ENCODE peak calls at places on chromosome 22, in four cellular contexts. B, W, O and N are unnamed samples.
A peak's percentile ranks its signal among the peaks of the same experiment; 100 is the strongest.

GRCh38 chr22:35419756-35420155 is 19.8 kb downstream of the MCM5 start:
- DNase-seq in O (no peak), B (no peak), W (no peak), N (no peak)

GRCh38 chr22:37904572-37905533 is 1.2 kb upstream of the MICALL1 start:
- DNase-seq in W (peak; percentile 67), O (no peak), B (peak; percentile 58), N (peak; percentile 66)

GRCh38 chr22:38243007-38243775 is 29.6 kb downstream of the TMEM184B start:
- DNase-seq in W (no peak), O (no peak), B (peak; percentile 74), N (no peak)

GRCh38 chr22:28883917-28884753 is 763 bp downstream of the ZNRF3 start:
- DNase-seq in W (peak; percentile 79), O (no peak), B (no peak), N (peak; percentile 55)

GRCh38 chr22:36725366-36726006 is 21.9 kb upstream of the CACNG2 start:
- DNase-seq in W (no peak), O (no peak), B (no peak), N (no peak)

GRCh38 chr22:40484906-40485660 is 114.7 kb downstream of the SGSM3 start:
- DNase-seq in O (no peak), W (no peak), B (no peak), N (no peak)

GRCh38 chr22:42444060-42444904 is 12.1 kb upstream of the NFAM1 start:
- DNase-seq in B (peak; percentile 34), W (peak; percentile 97), O (peak; percentile 73), N (peak; percentile 85)

GRCh38 chr22:41401781-41402648 is 20.3 kb downstream of the TEF start:
- DNase-seq in W (no peak), B (peak; percentile 70), O (no peak), N (no peak)

GRCh38 chr22:26555478-26555877 is 34.5 kb downstream of the TPST2 start:
- DNase-seq in W (no peak), B (no peak), O (no peak), N (no peak)

GRCh38 chr22:37499789-37500188 is 13.6 kb upstream of the MFNG start:
- DNase-seq in O (no peak), W (no peak), B (no peak), N (no peak)

GRCh38 chr22:37157516-37158289 is 8.0 kb upstream of the IL2RB start:
- DNase-seq in B (no peak), W (no peak), O (no peak), N (no peak)

GRCh38 chr22:33112606-33113005 is 54.4 kb upstream of the SYN3 start:
- DNase-seq in W (no peak), B (no peak), O (peak; percentile 35), N (no peak)

GRCh38 chr22:42356547-42356946 is 75.7 kb downstream of the NFAM1 start:
- DNase-seq in B (no peak), W (no peak), O (peak; percentile 31), N (no peak)

GRCh38 chr22:27992294-27993165 is 73.5 kb upstream of the PITPNB start:
- DNase-seq in W (no peak), B (no peak), O (no peak), N (no peak)

GRCh38 chr22:48951836-48952235 is 875.8 kb downstream of the BRD1 start:
- DNase-seq in W (peak; percentile 20), O (no peak), B (no peak), N (no peak)

GRCh38 chr22:30827646-30828045 is 133.0 kb downstream of the OSBP2 start:
- DNase-seq in B (no peak), O (no peak), W (peak; percentile 20), N (no peak)

GRCh38 chr22:18966748-18967147 is 30.7 kb upstream of the PRODH start:
- DNase-seq in W (no peak), O (no peak), B (no peak), N (no peak)

GRCh38 chr22:50607366-50608020 is 6.9 kb downstream of the MAPK8IP2 start:
- DNase-seq in O (no peak), B (no peak), W (no peak), N (no peak)

GRCh38 chr22:39475902-39476301 is 19.1 kb downstream of the MGAT3 start:
- DNase-seq in O (no peak), B (no peak), W (no peak), N (no peak)

GRCh38 chr22:16824718-16825687 is at the start of gene XKR3:
- DNase-seq in B (no peak), O (peak; percentile 37), W (no peak), N (no peak)

GRCh38 chr22:30390974-30391691 is 3.9 kb upstream of the RNF215 start:
- DNase-seq in O (peak; percentile 51), W (peak; percentile 71), B (peak; percentile 85), N (peak; percentile 55)

GRCh38 chr22:50470491-50470890 is 4.3 kb downstream of the SBF1 start:
- DNase-seq in W (no peak), B (no peak), O (no peak), N (no peak)

GRCh38 chr22:39967103-39967829 is 7.1 kb downstream of the TMA7B start:
- DNase-seq in B (no peak), O (no peak), W (no peak), N (no peak)

GRCh38 chr22:37486224-37486845 is at the start of gene MFNG:
- DNase-seq in O (peak; percentile 26), W (peak; percentile 83), B (peak; percentile 64), N (peak; percentile 76)

GRCh38 chr22:26798433-26799065 is 141.2 kb downstream of the MIAT start:
- DNase-seq in B (no peak), W (no peak), O (no peak), N (no peak)

GRCh38 chr22:20581503-20582170 is 74.2 kb downstream of the MED15 start:
- DNase-seq in B (no peak), W (peak; percentile 43), O (no peak), N (no peak)

GRCh38 chr22:30626413-30626812 is 9.2 kb upstream of the SLC35E4 start:
- DNase-seq in O (no peak), B (no peak), W (no peak), N (no peak)

GRCh38 chr22:48513929-48514328 is 1313.7 kb downstream of the BRD1 start:
- DNase-seq in W (no peak), B (no peak), O (no peak), N (no peak)

DNA sequence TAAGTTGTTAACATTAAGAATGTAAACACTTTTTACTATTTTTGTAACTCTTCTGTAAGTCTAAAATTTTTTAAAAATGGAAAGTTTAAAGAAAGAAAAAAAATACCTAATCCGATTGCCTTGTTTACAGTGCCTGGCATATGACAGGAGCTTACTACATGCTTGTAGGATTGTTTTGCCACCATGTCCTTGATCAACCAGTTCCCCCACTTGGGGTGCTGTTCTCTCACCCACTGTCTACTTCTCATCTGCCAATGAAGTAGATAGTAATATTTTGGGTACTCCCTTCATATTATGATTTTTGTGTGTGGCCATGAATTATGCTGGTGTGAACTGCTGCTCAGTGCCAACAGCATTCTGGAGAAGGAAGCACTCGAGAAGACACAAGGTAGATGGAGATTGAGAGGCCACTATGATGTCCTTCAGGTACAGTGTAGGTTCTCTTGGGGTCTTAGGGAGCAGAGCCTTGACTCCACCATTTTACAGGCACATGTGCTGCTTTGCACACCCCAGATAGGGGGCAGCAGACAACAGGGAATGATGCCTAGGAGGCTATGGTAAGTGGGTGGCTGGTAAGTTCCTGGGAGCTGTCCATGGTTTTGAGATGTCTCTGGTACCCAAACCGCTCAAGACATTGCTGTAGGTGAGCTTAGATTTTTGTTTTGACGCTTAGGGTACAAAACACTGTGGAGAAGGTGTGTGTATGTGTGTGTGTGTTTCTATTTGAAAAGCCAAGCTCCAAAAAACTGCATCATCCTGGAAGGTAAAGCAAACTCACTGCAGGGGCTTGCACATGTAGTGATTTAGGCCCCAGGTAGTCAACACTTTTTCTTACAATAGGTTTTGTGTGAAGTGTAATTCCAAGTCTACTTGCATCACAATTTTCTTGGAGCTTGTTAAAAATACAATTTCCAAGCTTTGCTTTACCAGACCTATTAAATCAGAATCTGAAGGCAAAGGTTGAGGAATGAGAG is 494.5 kb upstream of the LARGE1 start:
- DNase-seq in B (peak; percentile 84), W (peak; percentile 77), O (peak; percentile 39), N (peak; percentile 63)
- TF ChIP-seq SP1 in B (no peak), W (peak; percentile 6), O (no peak), N (no peak)

DNA sequence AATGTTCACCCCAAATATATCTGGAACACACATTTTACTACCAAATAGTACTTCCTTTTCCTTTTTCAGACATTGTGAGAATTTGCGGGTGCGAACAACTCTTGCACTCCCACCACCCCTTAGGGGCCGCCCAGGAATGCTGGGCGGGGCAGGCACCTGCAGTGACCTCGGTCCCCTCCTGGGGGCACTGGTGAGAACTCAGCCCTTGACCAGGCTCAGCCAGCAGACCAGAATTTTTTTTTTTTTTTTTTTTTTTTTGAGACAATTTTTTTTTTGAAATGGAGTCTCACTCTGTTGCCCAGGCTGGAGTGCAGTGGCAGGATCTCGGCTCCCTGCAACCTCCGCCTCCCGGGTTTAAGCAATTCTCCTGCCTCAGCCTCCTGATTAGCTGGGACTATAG is 75.8 kb downstream of the ARHGAP8 start:
- DNase-seq in W (peak; percentile 88), B (no peak), O (no peak), N (peak; percentile 77)
- TF ChIP-seq SUZ12 in W (no peak), B (no peak), O (no peak), N (no peak)

GRCh38 chr22:43553451-43554258 is 141.8 kb downstream of the MPPED1 start:
- DNase-seq in O (no peak), B (no peak), W (peak; percentile 33), N (no peak)
- TF ChIP-seq SP1 in O (no peak), B (no peak), W (no peak), N (no peak)

GRCh38 chr22:23233084-23233501 is 52.8 kb downstream of the BCR start:
- DNase-seq in W (no peak), B (no peak), O (no peak), N (no peak)
- TF ChIP-seq SUZ12 in W (no peak), B (no peak), O (no peak), N (no peak)